ENCODE peak calls at places on chromosome 1, in four cellular contexts. J, U, B and S are unnamed samples.

GRCh38 chr1:244048566-244049141 is 2.4 kb upstream of the ZBTB18 start:
- DNase-seq in J (no peak), U (no peak), B (no peak), S (no peak)

GRCh38 chr1:109613396-109614147 is 5.8 kb downstream of the GNAT2 start:
- DNase-seq in J (no peak), U (no peak), B (no peak), S (no peak)

GRCh38 chr1:19640363-19641316 is 3.5 kb upstream of the NBL1 start:
- DNase-seq in J (no peak), U (peak), B (no peak), S (no peak)

GRCh38 chr1:33927721-33928120 is 63.8 kb downstream of the HMGB4 start:
- DNase-seq in J (no peak), U (no peak), B (peak), S (no peak)

GRCh38 chr1:114342376-114342775 is 168.6 kb downstream of the TRIM33 start:
- DNase-seq in J (no peak), U (peak), B (no peak), S (no peak)

GRCh38 chr1:21630571-21631338 is 38.4 kb downstream of the RAP1GAP start:
- DNase-seq in J (no peak), U (no peak), B (no peak), S (no peak)

GRCh38 chr1:46399307-46399706 is 5.2 kb downstream of the FAAH start:
- DNase-seq in J (no peak), U (peak), B (no peak), S (no peak)

GRCh38 chr1:214476958-214477870 is 74.2 kb downstream of the PTPN14 start:
- DNase-seq in J (no peak), U (no peak), B (peak), S (no peak)

GRCh38 chr1:245133995-245134715 is 20.6 kb upstream of the KIF26B start:
- DNase-seq in J (no peak), U (no peak), B (no peak), S (no peak)

GRCh38 chr1:10308001-10308400 is 90.9 kb upstream of the PGD start:
- DNase-seq in J (no peak), U (no peak), B (peak), S (no peak)

GRCh38 chr1:86380257-86380861 is 15.8 kb downstream of the ODF2L start:
- DNase-seq in J (no peak), U (no peak), B (peak), S (no peak)

GRCh38 chr1:203671047-203671446 is 44.4 kb downstream of the ATP2B4 start:
- DNase-seq in J (no peak), U (no peak), B (no peak), S (no peak)

GRCh38 chr1:17023103-17023502 is 11.4 kb upstream of the ATP13A2 start:
- DNase-seq in J (no peak), U (no peak), B (no peak), S (no peak)

GRCh38 chr1:235102993-235103411 is 25.6 kb downstream of the TOMM20 start:
- DNase-seq in J (no peak), U (peak), B (no peak), S (peak)

GRCh38 chr1:77126309-77126708 is 92.9 kb downstream of the PIGK start:
- DNase-seq in J (no peak), U (no peak), B (peak), S (peak)

GRCh38 chr1:48523541-48523940 is 51.5 kb upstream of the SPATA6 start:
- DNase-seq in J (no peak), U (no peak), B (no peak), S (no peak)

GRCh38 chr1:211903490-211904260 is 73.1 kb upstream of the LPGAT1 start:
- DNase-seq in J (no peak), U (no peak), B (no peak), S (no peak)

GRCh38 chr1:7684132-7684531 is 87.0 kb upstream of the VAMP3 start:
- DNase-seq in J (no peak), U (no peak), B (no peak), S (no peak)

GRCh38 chr1:60893111-60893510 is 189.2 kb upstream of the NFIA start:
- DNase-seq in J (no peak), U (no peak), B (no peak), S (no peak)